ENCODE peak calls at places on chromosome 5, in ten cellular contexts. One of them, this sample, is unnamed.

GRCh38 chr5:133425764-133426738 is 186.3 kb downstream of the FSTL4 start:
- DNase-seq in HTR-8/SVneo: no peak
- DNase-seq in stimulated activated naive CD8-positive, alpha-beta T cell treated with anti-CD3 and anti-CD28 coated beads, Interleukin-15, amount 100 ng/mL, for 72 hours: no peak
- DNase-seq in nucleus accumbens: no peak
- DNase-seq in activated naive CD8-positive, alpha-beta T cell treated with anti-CD3 and anti-CD28 coated beads, Interleukin-2, amount 10 ng/mL, durations not matched to agents 7 days and 5 days: no peak
- DNase-seq in HEK293T: no peak
- DNase-seq in CD4-positive, alpha-beta memory T cell: no peak
- DNase-seq in AG09319: no peak
- DNase-seq in iris pigment epithelial cell: no peak
- DNase-seq in adipocyte: no peak
- DNase-seq in this sample: no peak

GRCh38 chr5:124736111-124736813 is 10.2 kb downstream of the ZNF608 start:
- DNase-seq in HTR-8/SVneo: no peak
- DNase-seq in stimulated activated naive CD8-positive, alpha-beta T cell treated with anti-CD3 and anti-CD28 coated beads, Interleukin-15, amount 100 ng/mL, for 72 hours: no peak
- DNase-seq in nucleus accumbens: no peak
- DNase-seq in activated naive CD8-positive, alpha-beta T cell treated with anti-CD3 and anti-CD28 coated beads, Interleukin-2, amount 10 ng/mL, durations not matched to agents 7 days and 5 days: no peak
- DNase-seq in HEK293T: no peak
- DNase-seq in CD4-positive, alpha-beta memory T cell: no peak
- DNase-seq in AG09319: peak; percentile 94
- DNase-seq in iris pigment epithelial cell: peak; percentile 84
- DNase-seq in adipocyte: peak; percentile 91
- DNase-seq in this sample: peak; percentile 63

GRCh38 chr5:9365501-9365900 is 180.4 kb downstream of the SEMA5A start:
- DNase-seq in HTR-8/SVneo: no peak
- DNase-seq in stimulated activated naive CD8-positive, alpha-beta T cell treated with anti-CD3 and anti-CD28 coated beads, Interleukin-15, amount 100 ng/mL, for 72 hours: no peak
- DNase-seq in nucleus accumbens: no peak
- DNase-seq in activated naive CD8-positive, alpha-beta T cell treated with anti-CD3 and anti-CD28 coated beads, Interleukin-2, amount 10 ng/mL, durations not matched to agents 7 days and 5 days: no peak
- DNase-seq in HEK293T: no peak
- DNase-seq in CD4-positive, alpha-beta memory T cell: no peak
- DNase-seq in AG09319: no peak
- DNase-seq in iris pigment epithelial cell: no peak
- DNase-seq in adipocyte: no peak
- DNase-seq in this sample: no peak

GRCh38 chr5:54404568-54404967 is 50.9 kb upstream of the HSPB3 start:
- DNase-seq in HTR-8/SVneo: no peak
- DNase-seq in stimulated activated naive CD8-positive, alpha-beta T cell treated with anti-CD3 and anti-CD28 coated beads, Interleukin-15, amount 100 ng/mL, for 72 hours: no peak
- DNase-seq in nucleus accumbens: no peak
- DNase-seq in activated naive CD8-positive, alpha-beta T cell treated with anti-CD3 and anti-CD28 coated beads, Interleukin-2, amount 10 ng/mL, durations not matched to agents 7 days and 5 days: no peak
- DNase-seq in HEK293T: no peak
- DNase-seq in CD4-positive, alpha-beta memory T cell: no peak
- DNase-seq in AG09319: no peak
- DNase-seq in iris pigment epithelial cell: no peak
- DNase-seq in adipocyte: no peak
- DNase-seq in this sample: no peak

GRCh38 chr5:151917931-151918330 is 6.7 kb downstream of the GLRA1 start:
- DNase-seq in HTR-8/SVneo: no peak
- DNase-seq in stimulated activated naive CD8-positive, alpha-beta T cell treated with anti-CD3 and anti-CD28 coated beads, Interleukin-15, amount 100 ng/mL, for 72 hours: no peak
- DNase-seq in nucleus accumbens: no peak
- DNase-seq in activated naive CD8-positive, alpha-beta T cell treated with anti-CD3 and anti-CD28 coated beads, Interleukin-2, amount 10 ng/mL, durations not matched to agents 7 days and 5 days: no peak
- DNase-seq in HEK293T: no peak
- DNase-seq in CD4-positive, alpha-beta memory T cell: no peak
- DNase-seq in AG09319: no peak
- DNase-seq in iris pigment epithelial cell: no peak
- DNase-seq in adipocyte: no peak
- DNase-seq in this sample: no peak

GRCh38 chr5:35821513-35821912 is 35.2 kb upstream of the IL7R start:
- DNase-seq in HTR-8/SVneo: no peak
- DNase-seq in stimulated activated naive CD8-positive, alpha-beta T cell treated with anti-CD3 and anti-CD28 coated beads, Interleukin-15, amount 100 ng/mL, for 72 hours: peak; percentile 55
- DNase-seq in nucleus accumbens: no peak
- DNase-seq in activated naive CD8-positive, alpha-beta T cell treated with anti-CD3 and anti-CD28 coated beads, Interleukin-2, amount 10 ng/mL, durations not matched to agents 7 days and 5 days: no peak
- DNase-seq in HEK293T: no peak
- DNase-seq in CD4-positive, alpha-beta memory T cell: no peak
- DNase-seq in AG09319: no peak
- DNase-seq in iris pigment epithelial cell: no peak
- DNase-seq in adipocyte: no peak
- DNase-seq in this sample: no peak

GRCh38 chr5:91906494-91906893 is 523.4 kb upstream of the ARRDC3 start:
- DNase-seq in HTR-8/SVneo: no peak
- DNase-seq in stimulated activated naive CD8-positive, alpha-beta T cell treated with anti-CD3 and anti-CD28 coated beads, Interleukin-15, amount 100 ng/mL, for 72 hours: no peak
- DNase-seq in nucleus accumbens: no peak
- DNase-seq in activated naive CD8-positive, alpha-beta T cell treated with anti-CD3 and anti-CD28 coated beads, Interleukin-2, amount 10 ng/mL, durations not matched to agents 7 days and 5 days: no peak
- DNase-seq in HEK293T: no peak
- DNase-seq in CD4-positive, alpha-beta memory T cell: no peak
- DNase-seq in AG09319: no peak
- DNase-seq in iris pigment epithelial cell: no peak
- DNase-seq in adipocyte: peak; percentile 0
- DNase-seq in this sample: no peak

GRCh38 chr5:75067434-75067833 is 15.1 kb upstream of the GCNT4 start:
- DNase-seq in HTR-8/SVneo: no peak
- DNase-seq in stimulated activated naive CD8-positive, alpha-beta T cell treated with anti-CD3 and anti-CD28 coated beads, Interleukin-15, amount 100 ng/mL, for 72 hours: no peak
- DNase-seq in nucleus accumbens: no peak
- DNase-seq in activated naive CD8-positive, alpha-beta T cell treated with anti-CD3 and anti-CD28 coated beads, Interleukin-2, amount 10 ng/mL, durations not matched to agents 7 days and 5 days: no peak
- DNase-seq in HEK293T: no peak
- DNase-seq in CD4-positive, alpha-beta memory T cell: no peak
- DNase-seq in AG09319: no peak
- DNase-seq in iris pigment epithelial cell: no peak
- DNase-seq in adipocyte: no peak
- DNase-seq in this sample: no peak

GRCh38 chr5:91288117-91288516 is 95.0 kb downstream of the ARRDC3 start:
- DNase-seq in HTR-8/SVneo: no peak
- DNase-seq in stimulated activated naive CD8-positive, alpha-beta T cell treated with anti-CD3 and anti-CD28 coated beads, Interleukin-15, amount 100 ng/mL, for 72 hours: no peak
- DNase-seq in nucleus accumbens: no peak
- DNase-seq in activated naive CD8-positive, alpha-beta T cell treated with anti-CD3 and anti-CD28 coated beads, Interleukin-2, amount 10 ng/mL, durations not matched to agents 7 days and 5 days: no peak
- DNase-seq in HEK293T: no peak
- DNase-seq in CD4-positive, alpha-beta memory T cell: no peak
- DNase-seq in AG09319: no peak
- DNase-seq in iris pigment epithelial cell: peak; percentile 88
- DNase-seq in adipocyte: peak; percentile 83
- DNase-seq in this sample: peak; percentile 32

GRCh38 chr5:26622947-26623346 is 415.4 kb downstream of the CDH9 start:
- DNase-seq in HTR-8/SVneo: no peak
- DNase-seq in stimulated activated naive CD8-positive, alpha-beta T cell treated with anti-CD3 and anti-CD28 coated beads, Interleukin-15, amount 100 ng/mL, for 72 hours: no peak
- DNase-seq in nucleus accumbens: no peak
- DNase-seq in activated naive CD8-positive, alpha-beta T cell treated with anti-CD3 and anti-CD28 coated beads, Interleukin-2, amount 10 ng/mL, durations not matched to agents 7 days and 5 days: no peak
- DNase-seq in HEK293T: no peak
- DNase-seq in CD4-positive, alpha-beta memory T cell: no peak
- DNase-seq in AG09319: no peak
- DNase-seq in iris pigment epithelial cell: no peak
- DNase-seq in adipocyte: no peak
- DNase-seq in this sample: no peak

GRCh38 chr5:172530406-172530805 is 76.1 kb upstream of the SH3PXD2B start:
- DNase-seq in HTR-8/SVneo: no peak
- DNase-seq in stimulated activated naive CD8-positive, alpha-beta T cell treated with anti-CD3 and anti-CD28 coated beads, Interleukin-15, amount 100 ng/mL, for 72 hours: no peak
- DNase-seq in nucleus accumbens: no peak
- DNase-seq in activated naive CD8-positive, alpha-beta T cell treated with anti-CD3 and anti-CD28 coated beads, Interleukin-2, amount 10 ng/mL, durations not matched to agents 7 days and 5 days: no peak
- DNase-seq in HEK293T: no peak
- DNase-seq in CD4-positive, alpha-beta memory T cell: no peak
- DNase-seq in AG09319: no peak
- DNase-seq in iris pigment epithelial cell: no peak
- DNase-seq in adipocyte: no peak
- DNase-seq in this sample: peak; percentile 4

GRCh38 chr5:78323241-78323640 is 28.7 kb upstream of the AP3B1 start:
- DNase-seq in HTR-8/SVneo: no peak
- DNase-seq in stimulated activated naive CD8-positive, alpha-beta T cell treated with anti-CD3 and anti-CD28 coated beads, Interleukin-15, amount 100 ng/mL, for 72 hours: no peak
- DNase-seq in nucleus accumbens: no peak
- DNase-seq in activated naive CD8-positive, alpha-beta T cell treated with anti-CD3 and anti-CD28 coated beads, Interleukin-2, amount 10 ng/mL, durations not matched to agents 7 days and 5 days: no peak
- DNase-seq in HEK293T: no peak
- DNase-seq in CD4-positive, alpha-beta memory T cell: no peak
- DNase-seq in AG09319: no peak
- DNase-seq in iris pigment epithelial cell: no peak
- DNase-seq in adipocyte: no peak
- DNase-seq in this sample: no peak

GRCh38 chr5:180080670-180081280 is 9.2 kb upstream of the RNF130 start:
- DNase-seq in HTR-8/SVneo: no peak
- DNase-seq in stimulated activated naive CD8-positive, alpha-beta T cell treated with anti-CD3 and anti-CD28 coated beads, Interleukin-15, amount 100 ng/mL, for 72 hours: peak; percentile 39
- DNase-seq in nucleus accumbens: no peak
- DNase-seq in activated naive CD8-positive, alpha-beta T cell treated with anti-CD3 and anti-CD28 coated beads, Interleukin-2, amount 10 ng/mL, durations not matched to agents 7 days and 5 days: no peak
- DNase-seq in HEK293T: no peak
- DNase-seq in CD4-positive, alpha-beta memory T cell: peak; percentile 38
- DNase-seq in AG09319: no peak
- DNase-seq in iris pigment epithelial cell: no peak
- DNase-seq in adipocyte: no peak
- DNase-seq in this sample: no peak

GRCh38 chr5:37888476-37888875 is 48.6 kb upstream of the GDNF start:
- DNase-seq in HTR-8/SVneo: no peak
- DNase-seq in stimulated activated naive CD8-positive, alpha-beta T cell treated with anti-CD3 and anti-CD28 coated beads, Interleukin-15, amount 100 ng/mL, for 72 hours: no peak
- DNase-seq in nucleus accumbens: no peak
- DNase-seq in activated naive CD8-positive, alpha-beta T cell treated with anti-CD3 and anti-CD28 coated beads, Interleukin-2, amount 10 ng/mL, durations not matched to agents 7 days and 5 days: no peak
- DNase-seq in HEK293T: no peak
- DNase-seq in CD4-positive, alpha-beta memory T cell: no peak
- DNase-seq in AG09319: no peak
- DNase-seq in iris pigment epithelial cell: no peak
- DNase-seq in adipocyte: no peak
- DNase-seq in this sample: peak; percentile 77

GRCh38 chr5:15492545-15492944 is 7.4 kb upstream of the FBXL7 start:
- DNase-seq in HTR-8/SVneo: no peak
- DNase-seq in stimulated activated naive CD8-positive, alpha-beta T cell treated with anti-CD3 and anti-CD28 coated beads, Interleukin-15, amount 100 ng/mL, for 72 hours: no peak
- DNase-seq in nucleus accumbens: no peak
- DNase-seq in activated naive CD8-positive, alpha-beta T cell treated with anti-CD3 and anti-CD28 coated beads, Interleukin-2, amount 10 ng/mL, durations not matched to agents 7 days and 5 days: no peak
- DNase-seq in HEK293T: no peak
- DNase-seq in CD4-positive, alpha-beta memory T cell: no peak
- DNase-seq in AG09319: no peak
- DNase-seq in iris pigment epithelial cell: no peak
- DNase-seq in adipocyte: no peak
- DNase-seq in this sample: no peak

GRCh38 chr5:92906798-92907380 is 674.1 kb downstream of the NR2F1-AS1 start:
- DNase-seq in HTR-8/SVneo: no peak
- DNase-seq in stimulated activated naive CD8-positive, alpha-beta T cell treated with anti-CD3 and anti-CD28 coated beads, Interleukin-15, amount 100 ng/mL, for 72 hours: no peak
- DNase-seq in nucleus accumbens: no peak
- DNase-seq in activated naive CD8-positive, alpha-beta T cell treated with anti-CD3 and anti-CD28 coated beads, Interleukin-2, amount 10 ng/mL, durations not matched to agents 7 days and 5 days: no peak
- DNase-seq in HEK293T: no peak
- DNase-seq in CD4-positive, alpha-beta memory T cell: no peak
- DNase-seq in AG09319: no peak
- DNase-seq in iris pigment epithelial cell: no peak
- DNase-seq in adipocyte: no peak
- DNase-seq in this sample: no peak

GRCh38 chr5:143036146-143036927 is 266.2 kb downstream of the ARHGAP26 start:
- DNase-seq in HTR-8/SVneo: no peak
- DNase-seq in stimulated activated naive CD8-positive, alpha-beta T cell treated with anti-CD3 and anti-CD28 coated beads, Interleukin-15, amount 100 ng/mL, for 72 hours: peak; percentile 43
- DNase-seq in nucleus accumbens: no peak
- DNase-seq in activated naive CD8-positive, alpha-beta T cell treated with anti-CD3 and anti-CD28 coated beads, Interleukin-2, amount 10 ng/mL, durations not matched to agents 7 days and 5 days: no peak
- DNase-seq in HEK293T: no peak
- DNase-seq in CD4-positive, alpha-beta memory T cell: no peak
- DNase-seq in AG09319: no peak
- DNase-seq in iris pigment epithelial cell: no peak
- DNase-seq in adipocyte: no peak
- DNase-seq in this sample: no peak

GRCh38 chr5:173760461-173761181 is 127.5 kb upstream of the CPEB4 start:
- DNase-seq in HTR-8/SVneo: no peak
- DNase-seq in stimulated activated naive CD8-positive, alpha-beta T cell treated with anti-CD3 and anti-CD28 coated beads, Interleukin-15, amount 100 ng/mL, for 72 hours: no peak
- DNase-seq in nucleus accumbens: no peak
- DNase-seq in activated naive CD8-positive, alpha-beta T cell treated with anti-CD3 and anti-CD28 coated beads, Interleukin-2, amount 10 ng/mL, durations not matched to agents 7 days and 5 days: no peak
- DNase-seq in HEK293T: no peak
- DNase-seq in CD4-positive, alpha-beta memory T cell: no peak
- DNase-seq in AG09319: no peak
- DNase-seq in iris pigment epithelial cell: no peak
- DNase-seq in adipocyte: no peak
- DNase-seq in this sample: no peak

GRCh38 chr5:103808464-103809106 is 246.0 kb upstream of the NUDT12 start:
- DNase-seq in HTR-8/SVneo: peak; percentile 25
- DNase-seq in stimulated activated naive CD8-positive, alpha-beta T cell treated with anti-CD3 and anti-CD28 coated beads, Interleukin-15, amount 100 ng/mL, for 72 hours: no peak
- DNase-seq in nucleus accumbens: no peak
- DNase-seq in activated naive CD8-positive, alpha-beta T cell treated with anti-CD3 and anti-CD28 coated beads, Interleukin-2, amount 10 ng/mL, durations not matched to agents 7 days and 5 days: no peak
- DNase-seq in HEK293T: peak; percentile 62
- DNase-seq in CD4-positive, alpha-beta memory T cell: no peak
- DNase-seq in AG09319: no peak
- DNase-seq in iris pigment epithelial cell: peak; percentile 63
- DNase-seq in adipocyte: peak; percentile 86
- DNase-seq in this sample: peak; percentile 34

GRCh38 chr5:109410389-109411174 is 808 bp upstream of the PJA2 start:
- DNase-seq in HTR-8/SVneo: peak; percentile 57
- DNase-seq in stimulated activated naive CD8-positive, alpha-beta T cell treated with anti-CD3 and anti-CD28 coated beads, Interleukin-15, amount 100 ng/mL, for 72 hours: peak; percentile 54
- DNase-seq in nucleus accumbens: peak; percentile 12
- DNase-seq in activated naive CD8-positive, alpha-beta T cell treated with anti-CD3 and anti-CD28 coated beads, Interleukin-2, amount 10 ng/mL, durations not matched to agents 7 days and 5 days: peak; percentile 54
- DNase-seq in HEK293T: peak; percentile 43
- DNase-seq in CD4-positive, alpha-beta memory T cell: no peak
- DNase-seq in AG09319: peak; percentile 63
- DNase-seq in iris pigment epithelial cell: peak; percentile 86
- DNase-seq in adipocyte: peak; percentile 85
- DNase-seq in this sample: peak; percentile 58

GRCh38 chr5:75611324-75612210 is at the start of gene ANKDD1B:
- DNase-seq in HTR-8/SVneo: no peak
- DNase-seq in stimulated activated naive CD8-positive, alpha-beta T cell treated with anti-CD3 and anti-CD28 coated beads, Interleukin-15, amount 100 ng/mL, for 72 hours: peak; percentile 33
- DNase-seq in nucleus accumbens: no peak
- DNase-seq in activated naive CD8-positive, alpha-beta T cell treated with anti-CD3 and anti-CD28 coated beads, Interleukin-2, amount 10 ng/mL, durations not matched to agents 7 days and 5 days: peak; percentile 30
- DNase-seq in HEK293T: peak; percentile 42
- DNase-seq in CD4-positive, alpha-beta memory T cell: no peak
- DNase-seq in AG09319: no peak
- DNase-seq in iris pigment epithelial cell: peak; percentile 72
- DNase-seq in adipocyte: peak; percentile 45
- DNase-seq in this sample: peak; percentile 63

GRCh38 chr5:15446552-15446951 is 53.4 kb upstream of the FBXL7 start:
- DNase-seq in HTR-8/SVneo: no peak
- DNase-seq in stimulated activated naive CD8-positive, alpha-beta T cell treated with anti-CD3 and anti-CD28 coated beads, Interleukin-15, amount 100 ng/mL, for 72 hours: no peak
- DNase-seq in nucleus accumbens: no peak
- DNase-seq in activated naive CD8-positive, alpha-beta T cell treated with anti-CD3 and anti-CD28 coated beads, Interleukin-2, amount 10 ng/mL, durations not matched to agents 7 days and 5 days: no peak
- DNase-seq in HEK293T: no peak
- DNase-seq in CD4-positive, alpha-beta memory T cell: no peak
- DNase-seq in AG09319: no peak
- DNase-seq in iris pigment epithelial cell: peak; percentile 76
- DNase-seq in adipocyte: peak; percentile 88
- DNase-seq in this sample: peak; percentile 53

GRCh38 chr5:102720954-102721353 is 34.2 kb upstream of the PAM start:
- DNase-seq in HTR-8/SVneo: no peak
- DNase-seq in stimulated activated naive CD8-positive, alpha-beta T cell treated with anti-CD3 and anti-CD28 coated beads, Interleukin-15, amount 100 ng/mL, for 72 hours: no peak
- DNase-seq in nucleus accumbens: no peak
- DNase-seq in activated naive CD8-positive, alpha-beta T cell treated with anti-CD3 and anti-CD28 coated beads, Interleukin-2, amount 10 ng/mL, durations not matched to agents 7 days and 5 days: no peak
- DNase-seq in HEK293T: no peak
- DNase-seq in CD4-positive, alpha-beta memory T cell: no peak
- DNase-seq in AG09319: no peak
- DNase-seq in iris pigment epithelial cell: no peak
- DNase-seq in adipocyte: peak; percentile 1
- DNase-seq in this sample: no peak

GRCh38 chr5:375336-375920 is 53.9 kb downstream of the AHRR start:
- DNase-seq in HTR-8/SVneo: no peak
- DNase-seq in stimulated activated naive CD8-positive, alpha-beta T cell treated with anti-CD3 and anti-CD28 coated beads, Interleukin-15, amount 100 ng/mL, for 72 hours: peak; percentile 12
- DNase-seq in nucleus accumbens: no peak
- DNase-seq in activated naive CD8-positive, alpha-beta T cell treated with anti-CD3 and anti-CD28 coated beads, Interleukin-2, amount 10 ng/mL, durations not matched to agents 7 days and 5 days: no peak
- DNase-seq in HEK293T: no peak
- DNase-seq in CD4-positive, alpha-beta memory T cell: no peak
- DNase-seq in AG09319: no peak
- DNase-seq in iris pigment epithelial cell: no peak
- DNase-seq in adipocyte: no peak
- DNase-seq in this sample: no peak

GRCh38 chr5:139275536-139276297 is 17.8 kb upstream of the MATR3 start:
- DNase-seq in HTR-8/SVneo: no peak
- DNase-seq in stimulated activated naive CD8-positive, alpha-beta T cell treated with anti-CD3 and anti-CD28 coated beads, Interleukin-15, amount 100 ng/mL, for 72 hours: no peak
- DNase-seq in nucleus accumbens: no peak
- DNase-seq in activated naive CD8-positive, alpha-beta T cell treated with anti-CD3 and anti-CD28 coated beads, Interleukin-2, amount 10 ng/mL, durations not matched to agents 7 days and 5 days: no peak
- DNase-seq in HEK293T: no peak
- DNase-seq in CD4-positive, alpha-beta memory T cell: no peak
- DNase-seq in AG09319: no peak
- DNase-seq in iris pigment epithelial cell: no peak
- DNase-seq in adipocyte: no peak
- DNase-seq in this sample: no peak

GRCh38 chr5:141330299-141331080 is at the start of gene PCDHGA1:
- DNase-seq in HTR-8/SVneo: peak; percentile 73
- DNase-seq in stimulated activated naive CD8-positive, alpha-beta T cell treated with anti-CD3 and anti-CD28 coated beads, Interleukin-15, amount 100 ng/mL, for 72 hours: no peak
- DNase-seq in nucleus accumbens: no peak
- DNase-seq in activated naive CD8-positive, alpha-beta T cell treated with anti-CD3 and anti-CD28 coated beads, Interleukin-2, amount 10 ng/mL, durations not matched to agents 7 days and 5 days: no peak
- DNase-seq in HEK293T: peak; percentile 17
- DNase-seq in CD4-positive, alpha-beta memory T cell: no peak
- DNase-seq in AG09319: peak; percentile 34
- DNase-seq in iris pigment epithelial cell: peak; percentile 79
- DNase-seq in adipocyte: peak; percentile 71
- DNase-seq in this sample: peak; percentile 61

GRCh38 chr5:165333623-165334022 is 1828.2 kb downstream of the MAT2B start:
- DNase-seq in HTR-8/SVneo: no peak
- DNase-seq in stimulated activated naive CD8-positive, alpha-beta T cell treated with anti-CD3 and anti-CD28 coated beads, Interleukin-15, amount 100 ng/mL, for 72 hours: no peak
- DNase-seq in nucleus accumbens: no peak
- DNase-seq in activated naive CD8-positive, alpha-beta T cell treated with anti-CD3 and anti-CD28 coated beads, Interleukin-2, amount 10 ng/mL, durations not matched to agents 7 days and 5 days: no peak
- DNase-seq in HEK293T: no peak
- DNase-seq in CD4-positive, alpha-beta memory T cell: no peak
- DNase-seq in AG09319: no peak
- DNase-seq in iris pigment epithelial cell: peak; percentile 20
- DNase-seq in adipocyte: no peak
- DNase-seq in this sample: no peak

GRCh38 chr5:53037141-53037859 is 48.1 kb downstream of the ITGA2 start:
- DNase-seq in HTR-8/SVneo: peak; percentile 53
- DNase-seq in stimulated activated naive CD8-positive, alpha-beta T cell treated with anti-CD3 and anti-CD28 coated beads, Interleukin-15, amount 100 ng/mL, for 72 hours: no peak
- DNase-seq in nucleus accumbens: no peak
- DNase-seq in activated naive CD8-positive, alpha-beta T cell treated with anti-CD3 and anti-CD28 coated beads, Interleukin-2, amount 10 ng/mL, durations not matched to agents 7 days and 5 days: no peak
- DNase-seq in HEK293T: no peak
- DNase-seq in CD4-positive, alpha-beta memory T cell: no peak
- DNase-seq in AG09319: no peak
- DNase-seq in iris pigment epithelial cell: peak; percentile 89
- DNase-seq in adipocyte: peak; percentile 69
- DNase-seq in this sample: peak; percentile 63